ENCODE peak calls at places on chromosomes 13 and 19, in ten cellular contexts. N, G, K, W, T, Y, H, O, A and L are unnamed samples.

GRCh38 chr19:2426661-2427322 is 594 bp downstream of the TIMM13 start:
- DNase-seq in N (no peak), G (peak), K (no peak), W (peak), T (no peak), Y (peak), H (no peak), O (no peak), A (peak), L (peak)

GRCh38 chr19:41553804-41554203 is 22.2 kb upstream of the CEACAM21 start:
- DNase-seq in N (no peak), G (no peak), K (no peak), W (no peak), T (no peak), Y (no peak), H (no peak), O (no peak), A (no peak), L (no peak)

GRCh38 chr13:108993346-108993745 is 363.9 kb downstream of the MYO16 start:
- DNase-seq in N (no peak), G (no peak), K (no peak), W (no peak), T (no peak), Y (peak), H (no peak), O (no peak), A (no peak), L (no peak)

GRCh38 chr13:78067290-78067689 is 148.7 kb upstream of the EDNRB start:
- DNase-seq in N (no peak), G (no peak), K (no peak), W (no peak), T (no peak), Y (no peak), H (no peak), O (no peak), A (no peak), L (no peak)

GRCh38 chr19:5667751-5668271 is 12.5 kb downstream of the MICOS13 start:
- DNase-seq in N (no peak), G (peak), K (no peak), W (no peak), T (no peak), Y (no peak), H (no peak), O (no peak), A (peak), L (no peak)

GRCh38 chr19:24177686-24178085 is 90.7 kb downstream of the ZNF254 start:
- DNase-seq in N (no peak), G (no peak), K (no peak), W (no peak), T (no peak), Y (no peak), H (no peak), O (no peak), A (no peak), L (no peak)

GRCh38 chr19:4338441-4339350 is at the start of gene STAP2:
- DNase-seq in N (no peak), G (peak), K (no peak), W (no peak), T (no peak), Y (peak), H (no peak), O (no peak), A (peak), L (peak)

GRCh38 chr13:102147353-102147752 is 254.5 kb downstream of the FGF14 start:
- DNase-seq in N (no peak), G (no peak), K (no peak), W (no peak), T (no peak), Y (no peak), H (no peak), O (no peak), A (no peak), L (no peak)

GRCh38 chr19:16571689-16572331 is 405 bp downstream of the SLC35E1 start:
- DNase-seq in N (no peak), G (no peak), K (no peak), W (no peak), T (no peak), Y (no peak), H (no peak), O (no peak), A (no peak), L (no peak)

GRCh38 chr19:48540110-48540509 is 11.9 kb upstream of the SULT2B1 start:
- DNase-seq in N (no peak), G (no peak), K (no peak), W (no peak), T (no peak), Y (no peak), H (no peak), O (peak), A (no peak), L (no peak)

GRCh38 chr13:73989244-73989843 is 144.9 kb downstream of the KLF12 start:
- DNase-seq in N (no peak), G (no peak), K (no peak), W (no peak), T (no peak), Y (no peak), H (no peak), O (no peak), A (no peak), L (no peak)

GRCh38 chr19:46630806-46631205 is 5.2 kb downstream of the GNG8 start:
- DNase-seq in N (no peak), G (no peak), K (no peak), W (no peak), T (no peak), Y (no peak), H (no peak), O (no peak), A (no peak), L (no peak)

GRCh38 chr13:33676700-33677048 is 141.3 kb upstream of the RFC3 start:
- DNase-seq in N (no peak), G (peak), K (peak), W (no peak), T (peak), Y (peak), H (peak), O (no peak), A (no peak), L (no peak)

GRCh38 chr19:13149628-13150186 is 468 bp downstream of the STX10 start:
- DNase-seq in N (no peak), G (peak), K (peak), W (no peak), T (no peak), Y (peak), H (no peak), O (peak), A (peak), L (peak)

GRCh38 chr19:7461841-7462629 is 26.8 kb downstream of the PEX11G start:
- DNase-seq in N (no peak), G (no peak), K (no peak), W (no peak), T (no peak), Y (no peak), H (no peak), O (no peak), A (peak), L (no peak)

GRCh38 chr13:36712785-36713184 is 39.0 kb downstream of the SERTM1 start:
- DNase-seq in N (no peak), G (no peak), K (no peak), W (no peak), T (peak), Y (no peak), H (no peak), O (no peak), A (no peak), L (peak)

GRCh38 chr13:88670509-88670908 is 999.3 kb downstream of the SLITRK5 start:
- DNase-seq in N (no peak), G (no peak), K (no peak), W (no peak), T (no peak), Y (no peak), H (no peak), O (no peak), A (no peak), L (no peak)

GRCh38 chr19:15633122-15633521 is 7.6 kb upstream of the CYP4F3 start:
- DNase-seq in N (no peak), G (no peak), K (no peak), W (no peak), T (no peak), Y (no peak), H (no peak), O (no peak), A (no peak), L (no peak)

GRCh38 chr13:22793598-22794134 is 387.1 kb upstream of the SGCG start:
- DNase-seq in N (no peak), G (peak), K (no peak), W (no peak), T (no peak), Y (no peak), H (no peak), O (no peak), A (no peak), L (no peak)

GRCh38 chr13:113622791-113623490 is 35.1 kb downstream of the ATP4B start:
- DNase-seq in N (no peak), G (no peak), K (no peak), W (no peak), T (no peak), Y (no peak), H (no peak), O (no peak), A (no peak), L (no peak)

GRCh38 chr13:46173656-46174055 is 8.3 kb downstream of the LCP1 start:
- DNase-seq in N (peak), G (no peak), K (no peak), W (no peak), T (no peak), Y (no peak), H (no peak), O (no peak), A (no peak), L (no peak)